ENCODE peak calls at places on chromosomes 16 and 17, in seven cellular contexts. Z is brain microvascular endothelial cell, E is BJ, S is pancreas, C is DND-41, R is cardiac muscle cell, Y is glutamatergic neuron. N is an unnamed sample.

GRCh38 chr17:29071303-29071702 is 28.4 kb downstream of the PIPOX start:
- DNase-seq in C (no peak), Y (no peak), Z (no peak), S (no peak), R (no peak), E (no peak), N (no peak)

GRCh38 chr17:37821025-37821713 is 76.3 kb upstream of the HNF1B start:
- DNase-seq in Z (no peak), S (no peak), R (no peak), C (no peak), E (no peak), Y (no peak), N (no peak)

GRCh38 chr17:48597775-48598631 is 4.4 kb upstream of the HOXB5 start:
- DNase-seq in Z (no peak), R (no peak), S (no peak), Y (no peak), E (no peak), C (no peak), N (no peak)

GRCh38 chr17:64455993-64456885 is 7.3 kb downstream of the MILR1 start:
- DNase-seq in E (no peak), S (no peak), C (peak), R (no peak), Y (no peak), Z (no peak), N (no peak)

GRCh38 chr17:79943354-79944241 is 92.1 kb downstream of the TBC1D16 start:
- DNase-seq in S (no peak), Z (no peak), Y (no peak), C (no peak), E (no peak), R (no peak), N (no peak)

GRCh38 chr17:64679710-64680216 is 17.7 kb upstream of the SMURF2 start:
- DNase-seq in R (no peak), Y (no peak), C (no peak), Z (peak), E (peak), S (no peak), N (peak)

GRCh38 chr17:43791589-43791988 is 11.4 kb downstream of the CFAP97D1 start:
- DNase-seq in C (no peak), Z (peak), E (no peak), R (peak), Y (no peak), S (no peak), N (peak)

GRCh38 chr17:67366193-67367157 is at the start of gene PSMD12:
- DNase-seq in Z (peak), S (peak), C (peak), Y (peak), R (peak), E (peak), N (no peak)

GRCh38 chr16:4695473-4696171 is 2.3 kb downstream of the NUDT16L1 start:
- DNase-seq in S (no peak), Y (no peak), R (no peak), C (no peak), Z (no peak), E (no peak), N (no peak)

GRCh38 chr16:72921620-72922019 is 126.3 kb downstream of the ZFHX3 start:
- DNase-seq in R (no peak), S (no peak), C (no peak), Z (peak), E (no peak), Y (no peak), N (no peak)

GRCh38 chr17:75046583-75047289 is at the start of the genes ATP5PD and KCTD2:
- DNase-seq in R (peak), Z (peak), E (peak), S (peak), C (peak), Y (peak), N (peak)
- TF ChIP-seq CTCF in R (no peak), Z (no peak), E (no peak), S (no peak), C (no peak), Y (no peak), N (no peak)

GRCh38 chr17:9824797-9825338 is 856 bp upstream of the GLP2R start:
- DNase-seq in Y (no peak), C (no peak), R (no peak), E (no peak), S (no peak), Z (no peak), N (no peak)

GRCh38 chr17:9821921-9822320 is at the start of gene GSG1L2:
- DNase-seq in Z (no peak), E (no peak), C (no peak), Y (no peak), R (no peak), S (no peak), N (no peak)

GRCh38 chr17:9828296-9829059 is 2.8 kb downstream of the GLP2R start:
- DNase-seq in R (no peak), S (no peak), C (no peak), Z (no peak), Y (no peak), E (no peak), N (no peak)

GRCh38 chr17:9825751-9826150 is at the start of gene GLP2R:
- DNase-seq in R (no peak), Z (no peak), Y (no peak), C (no peak), E (no peak), S (no peak), N (no peak)

GRCh38 chr17:9824094-9824493 is 1.6 kb upstream of the GLP2R start:
- DNase-seq in S (no peak), Z (no peak), R (no peak), C (no peak), Y (no peak), E (no peak), N (no peak)
- TF ChIP-seq CTCF in S (no peak), Z (peak), R (peak), C (peak), Y (no peak), E (no peak), N (peak)

DNA sequence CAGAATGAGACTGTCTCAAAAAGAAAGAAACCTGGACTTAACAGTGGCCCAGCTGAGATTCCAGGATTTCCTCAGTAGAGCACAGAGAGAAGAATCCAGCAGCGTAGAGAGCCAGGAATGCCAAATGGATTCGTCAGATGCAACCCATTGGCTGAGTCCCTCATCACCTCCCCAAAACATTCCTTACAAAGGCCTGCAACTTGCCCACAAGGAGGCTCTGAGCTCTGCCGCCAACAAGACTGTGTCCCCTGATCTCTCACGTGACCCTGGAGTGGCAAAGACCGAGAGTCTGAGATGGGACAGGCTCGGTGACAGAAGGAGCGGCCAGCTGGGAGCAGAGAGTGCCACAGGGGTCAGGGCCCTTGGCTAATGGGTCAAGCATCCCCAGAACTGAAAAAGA is 6.9 kb upstream of the CHMP6 start:
- DNase-seq in Z (peak), Y (no peak), S (no peak), E (peak), C (no peak), R (peak), N (peak)
- TF ChIP-seq CTCF in Z (peak), Y (no peak), S (no peak), E (peak), C (no peak), R (peak), N (peak)

GRCh38 chr16:3264137-3265036 is 8.0 kb upstream of the MEFV start:
- DNase-seq in R (peak), S (peak), C (peak), Y (peak), E (peak), Z (peak), N (peak)
- TF ChIP-seq CTCF in R (peak), S (no peak), C (peak), Y (no peak), E (peak), Z (peak), N (peak)

DNA sequence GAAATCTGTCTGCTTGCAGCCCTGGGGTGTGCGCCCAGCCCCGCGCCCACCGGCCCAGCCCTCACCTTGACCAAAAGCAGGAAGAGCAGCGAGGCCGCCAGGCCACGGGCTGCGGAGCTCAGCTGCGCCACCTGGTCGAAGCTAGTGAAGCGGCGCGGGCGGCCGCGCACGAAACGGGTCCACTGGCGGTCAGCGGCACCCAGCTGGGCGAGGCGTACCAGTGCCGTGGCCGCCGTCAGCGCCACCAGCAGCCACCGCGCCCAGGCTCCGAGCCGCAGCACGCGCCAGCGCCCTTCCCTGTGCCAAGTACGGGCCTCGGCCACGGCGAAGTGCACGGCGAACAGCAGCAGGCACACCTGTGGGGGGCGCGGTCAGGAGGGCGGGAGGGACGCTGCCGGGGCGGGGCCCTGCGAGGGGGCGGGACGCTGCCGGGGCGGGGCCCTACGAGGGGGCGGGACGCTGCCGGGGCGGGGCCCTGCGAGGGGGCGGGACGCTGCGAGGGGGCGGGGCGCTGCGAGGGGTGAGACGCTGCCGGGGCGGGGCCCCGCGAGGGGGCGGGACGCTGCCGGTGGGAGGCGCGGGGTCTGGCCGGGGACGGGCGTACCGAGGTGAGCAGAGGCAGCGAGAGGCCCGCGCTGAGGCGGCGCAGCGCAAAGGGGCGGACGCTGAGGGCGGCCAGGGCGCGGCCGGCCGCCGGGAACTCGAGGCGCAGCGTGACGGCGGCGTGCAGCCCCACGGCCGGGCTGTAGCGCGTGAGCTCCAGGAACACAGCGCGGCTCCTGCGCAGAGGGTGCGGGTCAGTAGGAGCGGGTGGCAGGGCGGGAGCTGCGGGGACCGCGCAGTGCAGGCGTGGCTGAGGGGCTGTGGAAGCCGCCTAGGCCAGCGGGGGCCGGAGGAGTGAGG is 43.3 kb downstream of the TSC2 start:
- DNase-seq in Y (peak), E (no peak), R (peak), Z (peak), S (peak), C (no peak), N (no peak)
- TF ChIP-seq CTCF in Y (no peak), E (no peak), R (no peak), Z (no peak), S (peak), C (no peak), N (peak)

DNA sequence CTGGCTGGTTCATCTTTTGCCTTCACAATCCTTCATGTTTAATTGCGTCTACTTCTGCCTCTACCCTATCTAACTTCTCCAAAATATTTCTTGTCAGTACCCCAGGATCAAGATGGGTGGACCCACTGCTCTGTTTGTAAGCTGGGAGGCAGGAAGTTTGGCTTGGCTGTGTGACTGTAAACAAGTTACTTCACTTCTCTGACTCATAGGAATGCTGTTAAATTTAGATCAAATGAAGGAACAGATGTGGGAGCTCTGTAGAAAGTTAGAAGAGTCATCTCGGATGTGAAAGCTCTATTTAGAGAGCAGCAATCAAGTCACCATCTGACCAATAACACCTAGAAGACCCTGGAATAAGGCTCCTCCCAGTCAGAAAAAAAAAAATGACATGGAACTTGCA is 55.2 kb upstream of the MRTFB start:
- DNase-seq in C (no peak), Y (no peak), S (no peak), E (peak), R (no peak), Z (peak), N (no peak)
- TF ChIP-seq CTCF in C (no peak), Y (no peak), S (no peak), E (no peak), R (no peak), Z (no peak), N (no peak)

GRCh38 chr17:51133365-51133764 is 12.7 kb upstream of the SPAG9 start:
- DNase-seq in C (no peak), Z (no peak), Y (no peak), R (no peak), E (no peak), S (no peak), N (no peak)

GRCh38 chr17:51124641-51125503 is 4.2 kb upstream of the SPAG9 start:
- DNase-seq in Z (no peak), R (no peak), C (no peak), S (no peak), Y (no peak), E (no peak), N (no peak)

DNA sequence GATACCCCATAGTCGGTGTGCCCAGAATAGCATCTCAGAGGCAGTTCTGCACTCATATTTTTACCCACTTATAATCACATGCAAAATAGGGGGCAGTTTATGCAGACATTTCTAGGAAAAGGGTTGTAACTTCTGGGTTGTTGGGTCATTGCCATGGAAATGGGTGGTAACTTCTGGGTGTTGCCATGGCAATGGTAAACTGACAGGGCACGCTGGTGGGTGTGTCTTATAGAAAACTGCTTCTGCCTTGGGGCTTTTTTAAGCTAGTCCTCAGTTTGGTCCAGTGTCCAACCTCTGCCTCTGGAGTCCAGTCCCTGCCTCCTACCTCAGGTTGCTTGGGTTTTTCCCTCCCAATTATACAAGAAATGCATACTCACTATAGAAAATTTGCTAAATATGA is 7.4 kb upstream of the SPAG9 start:
- DNase-seq in R (no peak), Z (no peak), E (no peak), Y (no peak), C (no peak), S (no peak), N (no peak)
- TF ChIP-seq CTCF in R (no peak), Z (no peak), E (no peak), Y (no peak), C (no peak), S (no peak), N (no peak)

DNA sequence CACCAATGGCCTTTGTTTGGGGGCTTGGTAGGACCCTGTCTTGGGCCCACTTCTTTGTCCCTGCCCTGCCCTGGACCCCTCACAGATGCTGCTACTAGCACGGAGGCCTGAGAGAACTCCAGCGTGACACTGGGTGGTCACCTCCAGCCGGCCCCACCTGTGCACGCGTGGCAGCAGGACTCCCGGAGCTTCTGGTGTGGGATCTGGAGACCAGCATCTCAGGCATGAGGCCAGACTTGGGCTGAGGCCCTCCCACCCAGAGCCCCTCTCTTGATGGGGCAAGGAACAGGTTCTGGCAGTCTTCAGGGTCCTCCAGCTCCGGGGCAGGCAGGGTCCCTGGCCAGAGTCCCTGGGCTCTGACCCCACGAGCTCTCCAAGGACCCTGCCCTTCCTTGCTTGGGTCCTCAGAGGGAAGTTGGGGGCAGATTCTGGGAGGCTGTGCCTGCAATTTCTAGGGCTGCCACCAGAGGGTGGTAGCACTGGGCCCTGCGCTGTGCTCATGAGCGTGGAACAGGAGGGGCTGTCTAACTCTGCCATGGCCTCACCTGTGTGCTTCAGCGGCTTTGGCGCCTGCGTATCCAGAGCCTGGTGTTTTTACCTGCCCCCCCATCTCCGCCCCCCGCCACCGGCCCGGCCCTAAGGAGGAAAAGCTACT is 3.1 kb upstream of the BAIAP3 start:
- DNase-seq in Z (no peak), C (peak), S (no peak), Y (peak), E (no peak), R (no peak), N (no peak)
- TF ChIP-seq CTCF in Z (peak), C (peak), S (no peak), Y (peak), E (peak), R (peak), N (peak)

DNA sequence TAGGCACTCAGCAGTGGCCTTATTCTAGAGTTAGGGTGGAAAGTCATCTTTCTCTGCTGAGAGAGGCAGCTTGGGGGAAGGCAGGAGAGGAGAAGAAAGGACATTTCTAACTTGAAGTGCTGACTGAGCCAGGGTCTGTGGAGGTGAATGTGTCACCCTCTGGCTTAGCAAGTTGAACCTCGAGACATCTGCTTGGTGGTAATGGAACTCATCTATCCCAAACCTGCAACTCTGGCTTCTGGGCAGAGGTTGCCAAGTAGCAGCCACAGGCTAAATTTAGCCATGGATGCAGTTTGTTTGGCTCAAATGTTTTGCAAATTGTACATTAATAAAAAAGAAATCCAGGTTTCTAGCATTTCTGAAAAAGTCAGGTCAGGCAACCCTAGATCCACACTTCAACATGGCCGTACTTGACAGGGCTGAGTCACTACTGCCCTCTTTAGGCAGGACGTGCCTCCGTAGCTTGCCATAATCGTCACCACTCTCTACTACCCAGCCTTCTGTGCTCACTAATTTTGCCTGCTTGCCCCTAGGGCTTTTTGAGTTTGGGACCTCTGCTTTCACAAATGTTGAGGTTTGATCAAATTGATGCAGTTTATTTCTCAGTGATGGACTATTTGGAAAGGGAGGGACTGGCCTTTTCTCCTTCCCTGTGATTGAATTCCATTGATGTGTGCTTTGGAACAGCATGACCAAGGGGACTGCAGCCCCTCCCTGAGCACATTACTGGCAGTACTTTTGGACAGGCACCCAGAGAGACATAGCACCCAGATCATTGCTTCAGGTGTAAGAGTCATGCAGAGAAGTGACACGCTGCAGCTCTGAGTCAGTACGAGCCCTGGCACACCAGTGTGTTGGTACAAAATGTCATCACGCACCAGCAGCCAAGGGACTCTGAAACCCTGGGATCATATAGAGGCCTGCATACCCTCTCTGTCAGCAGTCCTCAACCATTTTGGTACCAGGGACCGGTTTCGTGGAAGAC is 5.2 kb downstream of the CDH13 start:
- DNase-seq in E (no peak), Z (no peak), C (no peak), S (no peak), R (no peak), Y (no peak), N (no peak)
- TF ChIP-seq CTCF in E (peak), Z (peak), C (peak), S (no peak), R (peak), Y (no peak), N (peak)